ENCODE peak calls at places on chromosomes 3 and 15, in six cellular contexts. U, J, F, E, N and S are unnamed samples.
A peak's percentile ranks its signal among the peaks of the same experiment; 100 is the strongest.

GRCh38 chr3:64345351-64345750 is 120.1 kb upstream of the PRICKLE2 start:
- DNase-seq in U (no peak), J (no peak), F (peak; percentile 96), E (peak; percentile 9), N (no peak), S (no peak)

GRCh38 chr3:124730129-124730919 is at the start of gene UMPS:
- DNase-seq in U (peak; percentile 93), J (peak; percentile 91), F (peak; percentile 77), E (peak; percentile 92), N (peak; percentile 97), S (peak; percentile 95)

GRCh38 chr15:62560943-62561571 is 396.0 kb upstream of the C2CD4B start:
- DNase-seq in U (no peak), J (peak; percentile 37), F (no peak), E (no peak), N (no peak), S (no peak)

GRCh38 chr15:95624616-95625361 is 705.7 kb upstream of the NR2F2 start:
- DNase-seq in U (no peak), J (no peak), F (no peak), E (no peak), N (no peak), S (no peak)

GRCh38 chr3:148625991-148626390 is 71.7 kb upstream of the AGTR1 start:
- DNase-seq in U (no peak), J (no peak), F (no peak), E (no peak), N (no peak), S (no peak)

GRCh38 chr3:130088061-130088460 is 6.4 kb downstream of the ALG1L2 start:
- DNase-seq in U (no peak), J (no peak), F (no peak), E (no peak), N (no peak), S (no peak)

GRCh38 chr3:123841476-123842238 is 42.5 kb downstream of the MYLK start:
- DNase-seq in U (no peak), J (no peak), F (no peak), E (no peak), N (no peak), S (no peak)

GRCh38 chr3:58214484-58215316 is 3.9 kb upstream of the DNASE1L3 start:
- DNase-seq in U (no peak), J (no peak), F (peak; percentile 9), E (no peak), N (no peak), S (peak; percentile 58)

GRCh38 chr3:106688463-106688862 is 688.8 kb upstream of the CCDC54 start:
- DNase-seq in U (no peak), J (no peak), F (peak; percentile 97), E (no peak), N (no peak), S (no peak)

GRCh38 chr3:115989927-115990326 is 366.6 kb downstream of the GAP43 start:
- DNase-seq in U (no peak), J (no peak), F (peak; percentile 42), E (no peak), N (no peak), S (no peak)

GRCh38 chr3:8458235-8458634 is 43.4 kb upstream of the LMCD1 start:
- DNase-seq in U (no peak), J (no peak), F (peak; percentile 26), E (no peak), N (no peak), S (no peak)

GRCh38 chr3:183291511-183292031 is 38.5 kb downstream of the B3GNT5 start:
- DNase-seq in U (no peak), J (no peak), F (peak; percentile 66), E (no peak), N (no peak), S (no peak)

GRCh38 chr3:176352716-176353334 is 844.5 kb downstream of the TBL1XR1 start:
- DNase-seq in U (no peak), J (no peak), F (peak; percentile 47), E (no peak), N (no peak), S (no peak)

GRCh38 chr3:81760215-81760614 is 1.2 kb downstream of the GBE1 start:
- DNase-seq in U (no peak), J (no peak), F (no peak), E (no peak), N (no peak), S (no peak)
- H3K4me1 ChIP-seq in U (peaks cover 6% of the 10 kb centered on the region), J (peaks cover 26% of the 10 kb centered on the region), F (peaks cover 4% of the 10 kb centered on the region), E (peaks cover 16% of the 10 kb centered on the region), N (peaks cover 4% of the 10 kb centered on the region), S (peaks cover 30% of the 10 kb centered on the region)

DNA sequence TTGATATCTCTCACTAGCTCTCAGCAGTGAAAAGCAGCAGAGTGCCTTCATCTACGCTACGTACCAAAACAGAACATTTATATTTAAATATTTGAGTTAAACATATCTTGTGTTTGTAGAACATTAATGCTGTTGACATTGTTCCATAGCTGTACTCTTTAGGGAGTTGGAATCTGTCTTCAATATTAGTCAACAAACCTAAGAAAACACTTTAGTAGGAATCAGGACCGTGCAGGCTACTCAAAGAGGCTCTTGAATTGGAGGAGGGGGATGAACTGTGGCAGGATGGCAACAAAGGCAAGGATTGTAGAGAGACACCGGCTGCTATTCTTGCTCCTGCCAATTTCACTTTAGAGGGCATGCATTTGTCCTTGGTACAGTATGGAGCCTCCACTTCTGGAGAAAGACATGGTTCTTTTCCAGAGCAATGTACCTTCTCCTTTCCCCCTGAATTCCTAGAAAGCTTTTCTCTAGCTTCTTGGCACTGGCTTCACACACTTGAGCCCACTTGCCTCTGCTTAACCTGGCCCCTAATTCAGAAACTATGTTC is 265.9 kb downstream of the CD47 start:
- DNase-seq in U (no peak), J (no peak), F (no peak), E (no peak), N (no peak), S (no peak)
- H3K27ac ChIP-seq in U (no peak overlapping the region), J (no peak overlapping the region), F (no peak overlapping the region), E (no peak overlapping the region), N (no peak overlapping the region), S (no peak overlapping the region)

DNA sequence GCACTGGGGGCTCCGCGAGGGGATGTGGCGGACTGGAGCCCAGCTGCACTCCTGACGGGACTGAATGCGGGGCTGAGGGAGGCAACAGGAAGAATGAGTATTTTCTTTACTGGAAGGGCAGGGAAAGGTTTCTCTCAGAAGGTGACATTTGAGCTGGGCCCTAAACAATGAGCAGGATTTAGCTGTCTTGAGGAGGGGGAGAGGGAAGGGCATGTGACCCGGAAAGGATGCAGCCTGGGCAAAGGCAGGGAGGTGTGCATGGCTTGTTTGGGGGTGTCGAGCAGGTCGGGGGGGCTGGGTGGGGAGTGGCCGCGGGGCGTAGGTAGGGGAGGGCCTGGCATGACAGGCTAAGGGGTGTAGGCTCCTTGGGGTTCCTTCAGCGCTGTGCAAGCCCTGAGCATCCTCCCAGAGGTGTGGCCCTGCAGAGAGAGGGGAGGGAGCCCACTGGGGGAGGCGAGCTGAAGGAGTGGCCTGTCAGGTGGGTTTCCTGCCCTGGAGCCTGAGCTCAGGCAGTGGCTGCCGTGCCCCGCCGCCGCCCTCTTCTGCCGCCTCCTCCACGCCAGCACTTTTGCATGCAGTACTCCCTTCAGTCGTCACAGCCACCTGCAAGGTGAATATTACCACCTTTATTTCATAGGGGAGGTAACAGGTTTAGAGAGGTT is 17.2 kb upstream of the ANKDD1A start:
- DNase-seq in U (no peak), J (no peak), F (no peak), E (no peak), N (peak; percentile 90), S (peak; percentile 57)
- H3K4me3 ChIP-seq in U (peak overlapping the region; percentile 19), J (peak overlapping the region; percentile 50), F (no peak overlapping the region), E (no peak overlapping the region), N (peak overlapping the region; percentile 45), S (peak overlapping the region; percentile 46)

DNA sequence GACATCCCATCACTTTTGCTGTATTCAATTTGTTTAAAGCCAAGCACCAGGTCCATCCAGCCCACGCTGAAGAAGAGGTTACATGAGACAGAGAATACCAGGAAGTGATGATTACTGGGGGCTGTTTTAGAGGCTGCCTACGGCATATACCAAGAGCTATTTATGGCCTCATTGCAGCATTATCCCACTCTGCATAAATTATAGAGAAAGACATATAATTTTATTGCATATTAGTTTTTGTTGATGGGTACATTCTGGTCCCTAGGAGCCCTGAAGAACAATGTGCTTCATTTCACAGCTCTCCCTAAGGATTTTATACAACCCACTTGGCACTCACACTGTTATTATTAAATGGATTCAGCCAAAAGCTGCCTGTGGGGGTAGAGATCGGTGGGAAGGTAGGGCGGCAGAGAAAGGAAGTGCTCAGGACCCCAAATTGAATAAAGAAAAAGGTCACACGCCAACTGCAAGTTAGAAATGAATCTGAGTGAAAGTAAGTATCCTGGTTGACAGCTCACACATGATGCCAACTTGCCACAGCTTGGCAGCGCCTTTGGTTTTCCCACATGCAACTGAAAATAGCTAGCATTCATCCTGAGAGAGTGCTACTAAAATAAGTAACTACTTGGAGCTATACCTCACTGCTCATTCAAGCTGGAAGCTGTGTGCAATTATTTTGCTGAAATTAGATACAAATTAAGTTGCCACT is 73.7 kb downstream of the CCNL1 start:
- DNase-seq in U (no peak), J (peak; percentile 68), F (no peak), E (no peak), N (no peak), S (no peak)
- H3K4me1 ChIP-seq in U (peaks cover 7% of the 10 kb centered on the region), J (peaks cover 21% of the 10 kb centered on the region), F (peaks cover 32% of the 10 kb centered on the region), E (peaks cover 40% of the 10 kb centered on the region), N (peaks cover 18% of the 10 kb centered on the region), S (peaks cover 41% of the 10 kb centered on the region)